ENCODE peak calls at places on chromosomes 6 and 20, in four cellular contexts. C is GM13977; B is stromal cell of bone marrow; S is activated T-cell treated with anti-CD3 and anti-CD28 coated beads, Interleukin-2, amount 50 U/mL, for 4 hours. W is an unnamed sample.

GRCh38 chr6:45643136-45643535 is 265.4 kb upstream of the SUPT3H start:
- DNase-seq in C (no peak), B (no peak), S (no peak), W (no peak)

GRCh38 chr6:149134531-149134933 is 183.0 kb upstream of the TAB2 start:
- DNase-seq in C (no peak), B (no peak), S (no peak), W (no peak)

GRCh38 chr6:27867051-27867940 is 44.9 kb downstream of the OR2B2 start:
- DNase-seq in C (peak; percentile 71), B (peak; percentile 66), S (peak; percentile 53), W (peak; percentile 80)

GRCh38 chr6:56399250-56399671 is 151.9 kb upstream of the COL21A1 start:
- DNase-seq in C (no peak), B (no peak), S (no peak), W (peak; percentile 67)

GRCh38 chr6:5083307-5083583 is 1.9 kb upstream of the PPP1R3G start:
- DNase-seq in C (no peak), B (no peak), S (no peak), W (no peak)

GRCh38 chr6:166529571-166529970 is 56.9 kb downstream of the RAMACL start:
- DNase-seq in C (no peak), B (no peak), S (no peak), W (no peak)

GRCh38 chr6:149560736-149561135 is 5.4 kb upstream of the GINM1 start:
- DNase-seq in C (no peak), B (no peak), S (no peak), W (no peak)

GRCh38 chr6:138523347-138524210 is 24.3 kb upstream of the NHSL1 start:
- DNase-seq in C (no peak), B (no peak), S (no peak), W (no peak)

GRCh38 chr20:17709361-17710293 is 9.9 kb downstream of the BANF2 start:
- DNase-seq in C (no peak), B (no peak), S (no peak), W (no peak)

GRCh38 chr6:106820412-106820852 is 154.1 kb downstream of the CD24 start:
- DNase-seq in C (no peak), B (no peak), S (no peak), W (peak; percentile 38)

GRCh38 chr6:119587537-119587936 is 238.0 kb upstream of the MAN1A1 start:
- DNase-seq in C (no peak), B (no peak), S (no peak), W (no peak)

GRCh38 chr6:37525460-37526357 is 26.0 kb upstream of the CCDC167 start:
- DNase-seq in C (peak; percentile 55), B (no peak), S (no peak), W (peak; percentile 31)

GRCh38 chr20:18288748-18289705 is 700 bp downstream of the ZNF133 start:
- DNase-seq in C (no peak), B (no peak), S (no peak), W (peak; percentile 39)

GRCh38 chr6:4776967-4777925 is 1.0 kb downstream of the CDYL start:
- DNase-seq in C (peak; percentile 71), B (peak; percentile 20), S (peak; percentile 13), W (peak; percentile 54)

GRCh38 chr6:136782021-136782770 is 10.1 kb downstream of the MAP3K5 start:
- DNase-seq in C (no peak), B (no peak), S (no peak), W (peak; percentile 53)

GRCh38 chr6:160395187-160395586 is 47.0 kb downstream of the SLC22A3 start:
- DNase-seq in C (no peak), B (no peak), S (no peak), W (no peak)

GRCh38 chr6:10190042-10190441 is 224.8 kb downstream of the TFAP2A start:
- DNase-seq in C (no peak), B (no peak), S (no peak), W (no peak)

GRCh38 chr6:30411515-30412207 is 66.7 kb downstream of the RPP21 start:
- DNase-seq in C (no peak), B (peak; percentile 9), S (peak; percentile 62), W (peak; percentile 40)

GRCh38 chr6:168852336-168852884 is 401.2 kb downstream of the THBS2 start:
- DNase-seq in C (no peak), B (no peak), S (no peak), W (no peak)

GRCh38 chr20:22583773-22584629 is at the start of gene FOXA2:
- DNase-seq in C (no peak), B (no peak), S (no peak), W (no peak)

GRCh38 chr20:4038047-4038459 is 22.7 kb upstream of the RNF24 start:
- DNase-seq in C (peak; percentile 88), B (no peak), S (peak; percentile 65), W (peak; percentile 87)

GRCh38 chr20:23528867-23529431 is 38.0 kb downstream of the CST8 start:
- DNase-seq in C (no peak), B (no peak), S (no peak), W (no peak)

GRCh38 chr20:8043687-8044278 is 24.2 kb upstream of the TMX4 start:
- DNase-seq in C (peak; percentile 56), B (peak; percentile 32), S (no peak), W (peak; percentile 70)

GRCh38 chr6:149246691-149247384 is 70.7 kb upstream of the TAB2 start:
- DNase-seq in C (peak; percentile 36), B (no peak), S (no peak), W (no peak)

GRCh38 chr6:164109770-164110140 is 695.2 kb downstream of the QKI start:
- DNase-seq in C (no peak), B (no peak), S (no peak), W (no peak)

GRCh38 chr6:40957616-40958492 is 81.2 kb downstream of the UNC5CL start:
- DNase-seq in C (no peak), B (peak; percentile 66), S (no peak), W (peak; percentile 25)

GRCh38 chr6:31308050-31308844 is 36.4 kb upstream of the HLA-C start:
- DNase-seq in C (peak; percentile 45), B (no peak), S (peak; percentile 76), W (no peak)

GRCh38 chr6:132749111-132749510 is 8.6 kb downstream of the VNN2 start:
- DNase-seq in C (no peak), B (no peak), S (no peak), W (peak; percentile 63)

W was measured in fibroblast of villous mesenchyme.